ENCODE peak calls at places on chromosomes 2 and 18, in nine cellular contexts. H is IMR-90; I is ELR; S is thoracic aorta; Y is aorta; V is CD4-positive, alpha-beta T cell; X is EL; Z is gastrocnemius medialis; G is activated T-cell treated with anti-CD3 and anti-CD28 coated beads, Interleukin-2, amount 50 U/mL, for 72 hours. C is an unnamed sample.

GRCh38 chr2:191049728-191050639 is 36.0 kb upstream of the STAT1 start:
- DNase-seq in H (peak; percentile 87), I (peak; percentile 68), S (no peak), Y (no peak), V (no peak), X (peak; percentile 91), Z (no peak), G (no peak), C (peak; percentile 35)

GRCh38 chr18:79611040-79611681 is 68.4 kb upstream of the CTDP1 start:
- DNase-seq in H (peak; percentile 92), I (peak; percentile 37), S (no peak), Y (peak; percentile 75), V (no peak), X (peak; percentile 68), Z (no peak), G (no peak), C (no peak)

GRCh38 chr18:39627936-39628335 is 2062.3 kb upstream of the CELF4 start:
- DNase-seq in H (peak; percentile 77), I (no peak), S (no peak), Y (no peak), V (no peak), X (no peak), Z (no peak), G (no peak), C (no peak)

GRCh38 chr2:169977510-169977909 is 150.3 kb downstream of the UBR3 start:
- DNase-seq in H (no peak), I (no peak), S (no peak), Y (no peak), V (no peak), X (no peak), Z (no peak), G (no peak), C (no peak)

GRCh38 chr2:3493610-3493997 is 25.7 kb downstream of the ADI1 start:
- DNase-seq in H (peak; percentile 75), I (no peak), S (no peak), Y (peak; percentile 82), V (no peak), X (peak; percentile 42), Z (no peak), G (no peak), C (no peak)

GRCh38 chr2:240840435-240841060 is 20.5 kb upstream of the KIF1A start:
- DNase-seq in H (peak; percentile 70), I (peak; percentile 82), S (no peak), Y (no peak), V (no peak), X (peak; percentile 66), Z (no peak), G (peak; percentile 22), C (no peak)

GRCh38 chr2:26492749-26493515 is 15.0 kb upstream of the OTOF start:
- DNase-seq in H (no peak), I (no peak), S (no peak), Y (peak; percentile 62), V (no peak), X (no peak), Z (no peak), G (no peak), C (no peak)

GRCh38 chr18:55088000-55088401 is 128.7 kb upstream of the CCDC68 start:
- DNase-seq in H (no peak), I (no peak), S (no peak), Y (no peak), V (no peak), X (no peak), Z (no peak), G (no peak), C (no peak)

GRCh38 chr2:141595531-141595930 is 535.3 kb downstream of the LRP1B start:
- DNase-seq in H (no peak), I (no peak), S (no peak), Y (no peak), V (no peak), X (no peak), Z (no peak), G (no peak), C (no peak)

GRCh38 chr2:240498958-240499260 is 58.9 kb downstream of the ANKMY1 start:
- DNase-seq in H (no peak), I (no peak), S (no peak), Y (peak; percentile 28), V (no peak), X (no peak), Z (no peak), G (no peak), C (no peak)

GRCh38 chr2:105779394-105779793 is 34.7 kb downstream of the NCK2 start:
- DNase-seq in H (no peak), I (no peak), S (no peak), Y (no peak), V (no peak), X (no peak), Z (no peak), G (no peak), C (no peak)

GRCh38 chr2:172270278-172271079 is 156.9 kb upstream of the ITGA6 start:
- DNase-seq in H (peak; percentile 51), I (no peak), S (no peak), Y (no peak), V (no peak), X (no peak), Z (no peak), G (peak; percentile 15), C (no peak)